ENCODE peak calls at places on chromosomes 2 and 18, in six cellular contexts. Q is ovary, N is uterus, C is IMR-90, O is right lobe of liver, W is body of pancreas. K is an unnamed sample.

GRCh38 chr2:68478688-68479087 is 11.3 kb downstream of the APLF start:
- DNase-seq in Q (no peak), N (no peak), W (no peak), C (no peak), O (no peak), K (no peak)

GRCh38 chr2:142100967-142101366 is 29.8 kb downstream of the LRP1B start:
- DNase-seq in W (no peak), O (no peak), N (no peak), C (no peak), Q (no peak), K (no peak)

GRCh38 chr2:25082002-25082622 is 40.2 kb downstream of the EFR3B start:
- DNase-seq in C (no peak), N (no peak), Q (no peak), W (no peak), O (no peak), K (no peak)

GRCh38 chr2:41764919-41765318 is 282.9 kb upstream of the PKDCC start:
- DNase-seq in C (no peak), W (no peak), Q (no peak), N (no peak), O (no peak), K (no peak)

GRCh38 chr2:113124181-113124961 is 3.0 kb upstream of the IL1RN start:
- DNase-seq in O (no peak), N (no peak), C (peak; percentile 17), W (no peak), Q (no peak), K (no peak)

GRCh38 chr2:118430510-118431187 is 342.4 kb downstream of the INSIG2 start:
- DNase-seq in Q (no peak), C (no peak), O (no peak), N (no peak), W (no peak), K (no peak)

GRCh38 chr2:182372661-182373060 is 54.2 kb downstream of the PDE1A start:
- DNase-seq in N (peak; percentile 29), O (no peak), W (no peak), Q (no peak), C (peak; percentile 91), K (no peak)

GRCh38 chr2:10547011-10547410 is 98.9 kb upstream of the ODC1 start:
- DNase-seq in N (no peak), O (no peak), Q (no peak), W (no peak), C (peak; percentile 58), K (no peak)

GRCh38 chr18:5309888-5310470 is 14.5 kb upstream of the ZBTB14 start:
- DNase-seq in C (no peak), N (no peak), O (no peak), W (no peak), Q (no peak), K (no peak)

GRCh38 chr2:149329470-149330126 is 789 bp upstream of the LYPD6 start:
- DNase-seq in W (peak; percentile 74), N (no peak), Q (peak; percentile 34), O (peak; percentile 53), C (peak; percentile 7), K (no peak)

GRCh38 chr2:98649135-98649991 is 41.0 kb downstream of the UNC50 start:
- DNase-seq in C (peak; percentile 71), N (peak; percentile 63), Q (peak; percentile 69), W (peak; percentile 88), O (peak; percentile 60), K (peak; percentile 82)

GRCh38 chr2:11563784-11564666 is 30.2 kb downstream of the GREB1 start:
- DNase-seq in O (no peak), N (no peak), C (no peak), W (no peak), Q (peak; percentile 16), K (no peak)

GRCh38 chr2:29589440-29590103 is 331.8 kb downstream of the ALK start:
- DNase-seq in C (no peak), N (no peak), Q (no peak), O (no peak), W (no peak), K (no peak)

DNA sequence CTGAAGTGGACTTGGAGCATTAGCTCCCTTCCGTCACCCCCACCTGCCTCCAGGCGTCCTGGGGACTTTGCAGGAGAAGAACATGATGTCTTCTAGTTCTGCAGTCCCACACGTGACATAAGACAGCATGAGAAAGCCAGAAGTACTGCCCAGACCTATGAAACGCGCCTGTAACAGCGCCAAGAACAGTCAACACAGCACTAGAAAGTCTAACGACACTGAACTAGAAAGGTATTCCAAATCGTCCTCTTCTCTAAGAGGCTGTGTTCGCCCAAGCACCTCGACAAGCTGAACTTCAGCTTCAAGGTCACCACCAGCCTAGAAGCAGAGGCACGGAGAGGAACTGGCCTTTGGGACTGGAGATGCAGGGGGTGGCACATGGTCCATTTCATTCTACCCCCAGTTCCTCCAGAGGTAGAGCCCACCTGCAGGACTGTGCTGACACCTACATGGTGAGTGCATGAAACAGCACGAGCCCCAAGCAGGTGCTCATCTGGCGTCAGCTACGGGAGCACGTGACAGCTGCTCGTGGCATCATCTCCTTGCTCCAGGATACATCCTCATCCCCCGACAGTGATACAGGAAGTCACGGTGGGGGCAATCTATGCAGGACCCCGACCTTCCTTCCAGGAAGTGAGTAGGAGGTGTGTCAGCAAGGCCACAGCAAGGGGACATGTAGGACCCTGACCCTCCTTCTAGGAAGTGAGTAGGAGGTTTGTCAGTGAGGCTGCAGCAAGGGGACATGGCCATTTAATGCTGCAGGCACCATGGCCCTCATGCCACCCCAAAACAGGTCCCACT is 3.7 kb downstream of the HDAC4 start:
- DNase-seq in O (no peak), C (no peak), Q (no peak), W (peak; percentile 57), N (peak; percentile 14), K (peak; percentile 57)
- TF ChIP-seq POLR2A in O (no peak), C (no peak), Q (no peak), W (peak; percentile 7), N (no peak), K (no peak)

GRCh38 chr18:69954719-69955118 is 7.0 kb upstream of the CD226 start:
- DNase-seq in N (no peak), Q (no peak), O (no peak), C (no peak), W (no peak), K (no peak)
- H3K4me3 ChIP-seq in N (no peak overlapping the region), Q (no peak overlapping the region), O (no peak overlapping the region), C (no peak overlapping the region), W (no peak overlapping the region), K (no peak overlapping the region)

DNA sequence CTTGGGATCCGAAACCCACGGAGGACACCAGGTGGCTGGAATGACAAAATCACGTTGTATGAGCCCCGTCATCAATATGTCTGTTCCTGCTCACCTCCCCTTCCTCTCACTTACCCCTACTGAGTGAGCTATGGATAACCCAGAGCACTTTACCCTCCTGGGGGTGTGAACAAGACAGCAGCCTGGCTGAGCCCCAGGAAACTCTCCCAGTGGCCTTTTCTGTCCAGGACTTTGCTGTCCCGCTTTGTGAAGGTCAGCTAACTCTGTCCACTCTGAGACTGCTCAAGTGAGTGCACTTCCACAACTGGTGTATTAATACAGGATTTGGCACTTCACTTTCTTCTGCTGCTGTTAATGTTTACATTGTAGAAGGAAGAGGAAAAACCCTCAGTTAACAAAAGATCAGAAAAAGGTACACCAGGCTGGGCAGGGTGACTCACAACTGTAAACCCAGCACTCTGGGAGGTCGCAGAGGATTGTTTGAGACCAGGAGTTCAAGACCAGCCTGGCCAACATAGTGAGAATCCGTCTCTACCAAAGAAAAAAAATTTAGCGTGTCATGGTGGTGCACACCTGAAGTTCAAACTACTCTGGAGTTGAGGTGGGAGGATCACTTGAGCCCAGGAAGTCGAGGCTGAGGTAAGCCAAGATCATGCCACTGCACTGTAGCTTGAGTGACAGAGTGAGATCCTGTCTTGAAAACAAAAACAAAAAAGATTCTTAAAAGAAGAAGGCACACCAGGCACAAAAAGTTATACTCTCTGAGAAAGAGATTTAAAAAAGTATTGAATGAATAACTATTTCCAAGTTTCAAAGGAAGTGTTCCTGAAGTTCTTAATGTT is 90.3 kb downstream of the CLHC1 start:
- DNase-seq in O (no peak), N (no peak), W (peak; percentile 60), C (peak; percentile 51), Q (no peak), K (no peak)
- TF ChIP-seq POLR2A in O (no peak), N (no peak), W (no peak), C (no peak), Q (no peak), K (no peak)

GRCh38 chr2:37654419-37654818 is 17.0 kb downstream of the CDC42EP3 start:
- DNase-seq in O (no peak), Q (no peak), N (no peak), C (no peak), W (no peak), K (no peak)
- H3K4me3 ChIP-seq in O (no peak overlapping the region), Q (no peak overlapping the region), N (no peak overlapping the region), C (no peak overlapping the region), W (no peak overlapping the region), K (no peak overlapping the region)

GRCh38 chr2:178417916-178418315 is 33.1 kb downstream of the PRKRA start:
- DNase-seq in Q (no peak), N (no peak), O (no peak), C (no peak), W (no peak), K (no peak)

GRCh38 chr2:178415979-178416378 is 35.0 kb downstream of the PRKRA start:
- DNase-seq in O (no peak), Q (no peak), N (no peak), W (no peak), C (no peak), K (no peak)

GRCh38 chr2:178413472-178414265 is 37.3 kb downstream of the PRKRA start:
- DNase-seq in C (peak; percentile 67), W (peak; percentile 65), N (peak; percentile 65), O (peak; percentile 70), Q (peak; percentile 73), K (peak; percentile 30)

GRCh38 chr2:178412047-178412446 is 38.9 kb downstream of the PRKRA start:
- DNase-seq in Q (no peak), W (no peak), N (no peak), O (no peak), C (no peak), K (no peak)

DNA sequence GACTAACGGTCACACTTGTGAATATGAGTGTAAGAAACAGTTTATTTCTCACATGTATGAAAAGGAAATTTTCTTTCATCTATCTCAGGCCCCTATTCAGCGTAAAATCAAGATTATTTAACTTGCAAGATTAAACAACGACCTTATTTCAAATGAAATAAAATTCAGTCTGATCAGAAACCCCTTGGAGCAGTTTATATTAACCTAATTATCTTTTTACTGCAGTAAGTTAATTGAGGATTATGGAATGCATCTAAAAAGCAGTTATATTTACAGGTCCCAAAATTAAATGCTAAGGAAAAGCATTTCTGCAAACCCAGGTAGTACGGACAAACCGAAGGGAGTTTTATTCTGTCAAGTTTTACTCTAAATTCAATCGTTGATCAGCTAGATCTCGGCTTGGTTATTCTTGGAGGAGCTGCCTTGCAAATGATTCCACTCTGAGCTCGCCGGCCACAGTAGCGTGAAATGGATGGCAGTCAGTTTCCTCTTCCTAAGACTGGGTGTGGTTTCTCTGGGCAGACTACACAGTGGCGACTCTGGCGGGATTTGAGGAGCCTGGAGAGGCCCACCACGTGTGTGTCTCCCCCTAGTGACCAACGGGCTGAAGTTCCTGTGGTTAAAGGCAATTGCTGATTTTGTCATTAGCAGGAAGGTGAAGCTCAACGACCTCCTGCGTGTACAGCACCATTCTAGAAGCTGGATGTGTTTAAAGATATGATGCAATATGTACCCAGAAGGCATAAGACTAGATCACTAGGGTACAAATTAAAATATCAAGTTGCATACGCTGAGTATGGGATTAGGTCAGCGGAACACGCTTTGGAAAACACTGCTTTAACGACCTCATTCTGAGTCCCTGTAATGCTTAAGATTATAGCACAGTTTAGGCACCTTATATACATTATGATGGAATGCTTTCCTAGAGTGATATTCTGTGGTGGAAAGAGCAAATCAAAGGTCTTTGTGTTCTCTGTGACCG is 36.4 kb downstream of the PRKRA start:
- DNase-seq in O (peak; percentile 88), Q (peak; percentile 87), W (peak; percentile 90), N (peak; percentile 85), C (peak; percentile 94), K (peak; percentile 89)
- TF ChIP-seq POLR2A in O (peak; percentile 21), Q (no peak), W (peak; percentile 53), N (peak; percentile 13), C (no peak), K (no peak)